ENCODE peak calls at places on chromosome 10, in seven cellular contexts. E is mammary epithelial cell, K is brain microvascular endothelial cell, G is GM10248, T is cardiac muscle cell, I is Caco-2, A is RWPE1. B is an unnamed sample.

GRCh38 chr10:37226524-37226923 is 101.1 kb downstream of the ANKRD30A start:
- DNase-seq in T (no peak), I (no peak), A (no peak), G (no peak), E (no peak), K (no peak), B (no peak)

GRCh38 chr10:50604049-50604640 is 19.6 kb downstream of the SGMS1 start:
- DNase-seq in K (no peak), E (no peak), G (peak), A (no peak), T (no peak), I (no peak), B (no peak)

GRCh38 chr10:5814110-5815107 is 1.2 kb upstream of the GDI2 start:
- DNase-seq in G (no peak), A (no peak), I (no peak), K (peak), E (no peak), T (no peak), B (peak)

GRCh38 chr10:70174058-70174741 is 3.9 kb upstream of the SAR1A start:
- DNase-seq in T (no peak), I (no peak), G (no peak), K (no peak), E (peak), A (no peak), B (no peak)

GRCh38 chr10:52197098-52197497 is 117.0 kb upstream of the DKK1 start:
- DNase-seq in E (no peak), G (no peak), I (no peak), K (no peak), A (no peak), T (no peak), B (no peak)

GRCh38 chr10:48667960-48668541 is 16.6 kb upstream of the WDFY4 start:
- DNase-seq in I (no peak), G (peak), A (no peak), T (no peak), E (no peak), K (no peak), B (no peak)

GRCh38 chr10:70927221-70927943 is 39.0 kb upstream of the PCBD1 start:
- DNase-seq in K (peak), A (no peak), I (no peak), E (no peak), G (no peak), T (no peak), B (no peak)

GRCh38 chr10:42995537-42995936 is 81.3 kb upstream of the RET start:
- DNase-seq in I (no peak), A (no peak), K (no peak), E (no peak), G (no peak), T (no peak), B (no peak)

GRCh38 chr10:129099992-129100391 is 367.0 kb upstream of the MGMT start:
- DNase-seq in I (no peak), K (no peak), A (no peak), E (no peak), T (no peak), G (no peak), B (no peak)

GRCh38 chr10:43045631-43046287 is 31.1 kb upstream of the RET start:
- DNase-seq in I (peak), K (no peak), E (no peak), G (no peak), A (no peak), T (no peak), B (no peak)

GRCh38 chr10:93190377-93190776 is 116.7 kb downstream of the CYP26A1 start:
- DNase-seq in A (no peak), G (no peak), K (no peak), T (no peak), I (no peak), E (no peak), B (no peak)

GRCh38 chr10:58511765-58512469 is 755 bp upstream of the BICC1 start:
- DNase-seq in K (no peak), T (peak), A (no peak), E (no peak), G (no peak), I (peak), B (no peak)

GRCh38 chr10:92218569-92218968 is 72.3 kb downstream of the CPEB3 start:
- DNase-seq in G (no peak), E (no peak), T (no peak), I (no peak), A (no peak), K (no peak), B (no peak)

GRCh38 chr10:78548369-78548985 is 514.8 kb downstream of the RPS24 start:
- DNase-seq in T (no peak), G (no peak), K (no peak), I (no peak), E (no peak), A (no peak), B (no peak)

GRCh38 chr10:844552-844951 is 87.0 kb downstream of the LARP4B start:
- DNase-seq in K (peak), I (no peak), T (no peak), E (no peak), G (no peak), A (no peak), B (no peak)

GRCh38 chr10:111767661-111768060 is 415.9 kb downstream of the GPAM start:
- DNase-seq in T (no peak), G (no peak), I (no peak), E (no peak), K (no peak), A (no peak), B (no peak)

GRCh38 chr10:110746254-110746826 is 102.2 kb downstream of the RBM20 start:
- DNase-seq in T (peak), G (peak), K (peak), A (peak), E (peak), I (peak), B (peak)

GRCh38 chr10:93075369-93076221 is 1.9 kb downstream of the CYP26A1 start:
- DNase-seq in K (no peak), A (no peak), T (no peak), E (no peak), G (no peak), I (no peak), B (no peak)

GRCh38 chr10:86186633-86187032 is 180.0 kb downstream of the GRID1 start:
- DNase-seq in A (no peak), I (no peak), G (no peak), E (no peak), K (no peak), T (no peak), B (no peak)

GRCh38 chr10:79221110-79222051 is 125.9 kb upstream of the PPIF start:
- DNase-seq in G (no peak), E (no peak), K (peak), A (no peak), I (no peak), T (peak), B (no peak)

GRCh38 chr10:11612004-11613001 is 853 bp upstream of the USP6NL start:
- DNase-seq in E (peak), K (no peak), I (no peak), A (no peak), G (no peak), T (no peak), B (no peak)

GRCh38 chr10:89367529-89367928 is 10.3 kb upstream of the IFIT1B start:
- DNase-seq in T (no peak), I (no peak), K (no peak), A (no peak), G (peak), E (no peak), B (no peak)

GRCh38 chr10:122446668-122447410 is 7.6 kb upstream of the ARMS2 start:
- DNase-seq in A (no peak), I (peak), T (no peak), K (no peak), E (peak), G (no peak), B (no peak)

GRCh38 chr10:4013651-4014085 is 228.7 kb upstream of the KLF6 start:
- DNase-seq in K (no peak), E (peak), I (no peak), G (peak), A (no peak), T (no peak), B (no peak)

GRCh38 chr10:3578159-3578558 is 206.8 kb downstream of the KLF6 start:
- DNase-seq in T (no peak), I (no peak), A (no peak), E (no peak), G (no peak), K (no peak), B (no peak)

GRCh38 chr10:49365675-49366415 is 30.0 kb downstream of the DRGX start:
- DNase-seq in I (no peak), K (no peak), T (peak), G (no peak), A (no peak), E (no peak), B (no peak)

GRCh38 chr10:122348951-122349361 is 25.6 kb upstream of the PLEKHA1 start:
- DNase-seq in G (no peak), A (no peak), K (no peak), I (no peak), E (no peak), T (no peak), B (no peak)

GRCh38 chr10:102235991-102236390 is 5.3 kb downstream of the PITX3 start:
- DNase-seq in A (no peak), G (no peak), T (no peak), E (no peak), I (no peak), K (no peak), B (no peak)

DNA sequence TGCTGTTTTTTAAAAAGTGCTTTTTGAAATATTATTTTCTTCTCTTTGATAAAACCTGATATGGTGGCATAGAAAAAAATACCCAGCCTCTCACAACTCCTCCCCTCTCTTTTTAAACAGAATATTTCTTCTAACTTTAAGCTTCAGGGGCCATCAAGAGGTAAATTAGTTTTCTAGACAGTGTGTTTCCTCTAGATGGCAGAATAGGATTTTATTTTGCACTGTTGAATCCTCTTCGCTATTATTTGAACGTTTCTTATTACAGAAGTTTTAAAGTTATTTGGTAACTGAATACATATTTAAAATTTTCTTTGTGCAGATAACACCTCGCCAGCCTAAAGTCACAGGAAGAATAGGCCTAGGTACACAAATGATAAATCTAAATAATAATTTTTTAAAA is 30.3 kb downstream of the ARL5B start:
- DNase-seq in A (peak), E (no peak), G (no peak), K (no peak), I (no peak), T (peak), B (no peak)
- TF ChIP-seq CTCF in A (peak), E (peak), G (peak), K (peak), I (peak), T (peak), B (peak)

GRCh38 chr10:97868134-97868685 is 18.6 kb downstream of the GOLGA7B start:
- DNase-seq in G (no peak), A (no peak), E (no peak), T (no peak), K (no peak), I (no peak), B (no peak)
- TF ChIP-seq CTCF in G (no peak), A (no peak), E (no peak), T (no peak), K (peak), I (no peak), B (no peak)

DNA sequence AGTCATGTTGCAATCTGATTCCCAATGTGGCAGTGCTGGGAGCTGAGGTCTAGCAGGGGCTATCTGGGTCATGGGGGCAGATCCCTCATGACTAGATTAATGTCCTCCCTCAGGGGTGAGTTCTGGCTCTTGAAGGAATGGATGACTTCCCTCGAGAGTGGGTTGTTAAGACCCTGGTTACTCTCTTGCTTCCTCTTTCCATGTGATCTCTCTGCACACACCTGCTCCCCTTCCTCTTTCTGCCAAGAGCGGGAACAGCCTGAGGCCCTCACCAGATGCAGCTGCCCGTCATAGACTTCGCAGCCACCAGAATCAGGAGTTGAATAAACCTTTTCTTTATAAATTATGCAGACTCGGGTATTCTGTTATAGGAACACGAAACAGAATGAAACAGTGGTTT is 37.8 kb downstream of the SFMBT2 start:
- DNase-seq in I (no peak), G (no peak), K (no peak), E (no peak), T (no peak), A (no peak), B (no peak)
- TF ChIP-seq CTCF in I (no peak), G (no peak), K (no peak), E (no peak), T (no peak), A (no peak), B (no peak)

DNA sequence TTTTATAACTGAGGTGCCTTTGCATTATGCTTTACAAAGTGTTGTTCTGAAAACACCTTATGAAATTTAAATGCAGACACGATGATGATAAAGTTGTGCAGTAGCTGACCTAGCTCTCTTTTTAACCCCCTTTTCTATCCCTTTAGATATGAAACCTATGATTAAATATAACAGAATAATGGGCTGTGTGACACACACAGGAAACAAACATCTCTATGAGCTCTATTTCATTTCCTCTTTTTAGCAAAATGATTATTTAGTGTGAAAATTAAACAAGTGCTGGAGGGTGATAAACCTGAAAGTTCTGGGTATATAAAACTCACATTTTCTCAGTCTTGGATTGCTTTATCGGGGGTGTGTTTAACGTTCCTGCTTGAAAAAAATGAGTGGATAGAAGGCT is 1310.5 kb upstream of the CELF2 start:
- DNase-seq in G (no peak), I (no peak), E (no peak), T (no peak), K (no peak), A (no peak), B (no peak)
- TF ChIP-seq CTCF in G (no peak), I (no peak), E (no peak), T (no peak), K (no peak), A (no peak), B (no peak)

GRCh38 chr10:66746711-66747110 is 179.1 kb upstream of the LRRTM3 start:
- DNase-seq in G (no peak), E (peak), I (no peak), K (no peak), A (no peak), T (no peak), B (no peak)
- TF ChIP-seq CTCF in G (no peak), E (no peak), I (no peak), K (no peak), A (no peak), T (no peak), B (no peak)

GRCh38 chr10:118668228-118668952 is 72.9 kb upstream of the PRLHR start:
- DNase-seq in A (no peak), I (no peak), T (no peak), K (no peak), G (no peak), E (no peak), B (no peak)
- TF ChIP-seq CTCF in A (no peak), I (no peak), T (no peak), K (peak), G (no peak), E (no peak), B (no peak)

GRCh38 chr10:69145329-69145728 is 21.4 kb downstream of the VPS26A start:
- DNase-seq in A (no peak), K (no peak), I (no peak), E (no peak), T (no peak), G (no peak), B (no peak)
- TF ChIP-seq CTCF in A (no peak), K (no peak), I (no peak), E (no peak), T (no peak), G (no peak), B (no peak)

GRCh38 chr10:103493362-103493871 is at the start of gene NEURL1:
- DNase-seq in A (no peak), I (no peak), E (no peak), K (no peak), T (peak), G (no peak), B (no peak)

GRCh38 chr10:103491729-103492364 is 1.7 kb upstream of the NEURL1 start:
- DNase-seq in G (no peak), I (peak), K (peak), A (peak), T (no peak), E (peak), B (no peak)

GRCh38 chr10:103490986-103491314 is 2.6 kb upstream of the NEURL1 start:
- DNase-seq in K (no peak), E (no peak), A (no peak), I (no peak), G (no peak), T (no peak), B (no peak)

GRCh38 chr10:103493911-103494877 is 689 bp downstream of the NEURL1 start:
- DNase-seq in E (no peak), A (peak), T (peak), K (no peak), I (no peak), G (peak), B (no peak)

DNA sequence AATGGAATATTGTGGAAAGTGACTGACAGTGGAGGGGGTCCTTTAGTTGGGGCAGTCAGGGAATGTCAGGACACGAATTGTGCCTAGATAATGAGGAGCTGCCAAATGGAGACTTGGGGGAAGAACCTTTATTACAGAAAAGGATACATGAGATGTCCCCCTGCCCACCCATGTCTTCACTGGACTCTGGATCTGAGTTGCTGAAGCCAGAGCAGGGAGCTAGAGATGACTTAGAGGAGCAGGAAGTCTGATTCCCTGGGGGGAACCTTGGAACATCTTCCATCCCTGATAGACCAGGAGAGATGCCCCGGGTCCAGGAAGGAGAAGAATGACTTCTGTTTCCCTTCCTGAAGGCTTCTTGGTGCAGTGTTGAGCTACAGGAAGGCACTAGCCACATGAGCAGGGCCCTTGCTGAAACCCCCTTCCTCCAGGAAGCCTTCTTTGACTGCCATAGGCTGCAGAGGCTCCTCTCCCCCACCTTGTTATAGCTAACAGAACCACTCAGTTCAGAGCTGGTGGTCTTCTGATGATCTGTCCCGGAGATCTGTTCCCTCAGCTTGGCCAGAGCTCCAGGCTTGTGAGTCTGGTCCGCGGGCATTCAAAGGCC is 747 bp upstream of the NEURL1 start:
- DNase-seq in K (no peak), T (no peak), I (no peak), E (no peak), G (no peak), A (no peak), B (no peak)
- TF ChIP-seq CTCF in K (no peak), T (no peak), I (no peak), E (no peak), G (no peak), A (no peak), B (no peak)

GRCh38 chr10:22656056-22656455 is 58.3 kb downstream of the PIP4K2A start:
- DNase-seq in T (no peak), A (no peak), G (no peak), E (no peak), I (no peak), K (no peak), B (no peak)
- TF ChIP-seq CTCF in T (no peak), A (no peak), G (no peak), E (no peak), I (no peak), K (no peak), B (no peak)

DNA sequence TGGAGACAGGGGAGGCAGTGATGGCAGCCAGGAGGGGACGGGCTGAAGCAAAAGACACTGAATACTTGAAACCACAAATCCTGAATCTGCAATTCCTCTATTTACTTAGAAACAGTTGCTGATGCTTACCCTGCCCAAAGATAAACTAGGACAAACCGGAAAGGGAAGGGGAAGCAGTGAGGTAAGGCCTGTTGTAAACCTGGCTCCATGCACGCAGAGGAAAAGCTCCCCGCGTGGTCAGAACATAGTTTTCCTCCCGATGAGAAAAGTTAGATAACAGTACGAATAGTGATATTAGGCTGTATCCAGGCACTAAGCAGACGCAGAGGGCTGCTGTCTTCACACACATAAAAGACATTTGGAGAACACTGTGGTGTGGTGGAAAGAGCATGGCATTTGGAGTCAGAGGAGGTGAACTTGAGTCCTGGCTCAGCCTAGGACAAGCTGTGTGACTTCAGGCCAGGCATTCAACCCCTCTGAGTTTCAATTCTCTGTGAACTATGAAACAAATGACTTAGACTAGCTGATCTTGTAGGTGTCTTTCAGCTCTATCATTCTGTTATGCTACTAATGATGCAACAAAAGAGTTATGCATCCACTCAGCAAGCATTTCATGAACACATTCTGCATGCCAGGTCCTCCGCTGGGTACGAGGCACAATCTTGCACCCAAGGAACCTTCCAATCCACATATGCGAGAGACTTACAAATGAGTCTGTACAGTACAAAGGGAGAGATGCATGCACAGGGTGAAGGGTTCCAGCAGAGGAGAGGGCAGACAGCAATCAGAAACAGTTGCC is 80.9 kb downstream of the SORBS1 start:
- DNase-seq in A (no peak), E (no peak), T (no peak), K (no peak), I (no peak), G (no peak), B (no peak)
- TF ChIP-seq CTCF in A (no peak), E (no peak), T (peak), K (no peak), I (no peak), G (no peak), B (no peak)

B was measured in Calu3.